ENCODE peak calls at places on chromosomes 13 and 19, in five cellular contexts. K is NCI-H2081, S is right atrium auricular region, N is A172, O is AG09319. P is an unnamed sample.

GRCh38 chr13:98103531-98103930 is 39.4 kb upstream of the FARP1 start:
- DNase-seq in K (no peak), S (no peak), N (no peak), O (no peak), P (no peak)

GRCh38 chr19:14127929-14128509 is 8.4 kb downstream of the ASF1B start:
- DNase-seq in K (no peak), S (no peak), N (no peak), O (no peak), P (no peak)

GRCh38 chr19:49150106-49150943 is 4.9 kb downstream of the HRC start:
- DNase-seq in K (peak), S (peak), N (peak), O (no peak), P (peak)

GRCh38 chr19:10878253-10878652 is 6.9 kb downstream of the CARM1 start:
- DNase-seq in K (no peak), S (no peak), N (no peak), O (no peak), P (no peak)

GRCh38 chr19:47013041-47013517 is 6.6 kb upstream of the NPAS1 start:
- DNase-seq in K (peak), S (peak), N (peak), O (peak), P (peak)

GRCh38 chr13:33446821-33447481 is 161.4 kb upstream of the STARD13 start:
- DNase-seq in K (no peak), S (no peak), N (no peak), O (peak), P (no peak)

GRCh38 chr13:66313408-66313807 is 916.7 kb downstream of the PCDH9 start:
- DNase-seq in K (no peak), S (no peak), N (no peak), O (no peak), P (no peak)

GRCh38 chr19:3784607-3785463 is 1.3 kb downstream of the MATK start:
- DNase-seq in K (no peak), S (no peak), N (peak), O (no peak), P (no peak)